ENCODE peak calls at places on chromosomes 13 and 19, in four cellular contexts. H is activated CD4-positive, alpha-beta T cell treated with anti-CD3 and anti-CD28 coated beads, Interleukin-2, amount 50 U/mL, for 24 hours; U is stimulated activated effector memory CD8-positive, alpha-beta T cell treated with anti-CD3 and anti-CD28 coated beads, Interleukin-12 subunit alpha, Interleukin-12 subunit beta, amount 100 ng/mL, for 72 hours; M is endothelial cell. F is an unnamed sample.

GRCh38 chr19:14735915-14736314 is 42.4 kb downstream of the ADGRE2 start:
- DNase-seq in H (no peak), U (no peak), M (no peak), F (no peak)

GRCh38 chr13:49935171-49936084 is 712 bp downstream of the SPRYD7 start:
- DNase-seq in H (no peak), U (peak), M (peak), F (no peak)

GRCh38 chr19:45451181-45451849 is 16.5 kb upstream of the FOSB start:
- DNase-seq in H (no peak), U (peak), M (peak), F (no peak)

GRCh38 chr19:46748325-46749109 is 2.3 kb upstream of the STRN4 start:
- DNase-seq in H (peak), U (peak), M (peak), F (no peak)

GRCh38 chr19:50331187-50332013 is 2.2 kb upstream of the KCNC3 start:
- DNase-seq in H (no peak), U (no peak), M (no peak), F (no peak)

GRCh38 chr13:74063533-74064100 is 70.6 kb downstream of the KLF12 start:
- DNase-seq in H (no peak), U (no peak), M (no peak), F (no peak)

GRCh38 chr13:40168425-40169155 is 497.9 kb downstream of the FOXO1 start:
- DNase-seq in H (no peak), U (no peak), M (no peak), F (no peak)

GRCh38 chr13:100301418-100301817 is 212.5 kb downstream of the PCCA start:
- DNase-seq in H (no peak), U (no peak), M (peak), F (no peak)

GRCh38 chr19:50854636-50855410 is at the start of gene KLK3:
- DNase-seq in H (no peak), U (no peak), M (no peak), F (peak)

GRCh38 chr19:13090511-13091231 is 12.0 kb downstream of the LYL1 start:
- DNase-seq in H (no peak), U (no peak), M (no peak), F (no peak)

GRCh38 chr13:42996584-42996983 is 4.5 kb upstream of the EPSTI1 start:
- DNase-seq in H (no peak), U (peak), M (no peak), F (no peak)

GRCh38 chr19:7215176-7215575 is 79.0 kb downstream of the INSR start:
- DNase-seq in H (no peak), U (no peak), M (no peak), F (no peak)

GRCh38 chr13:75639426-75639825 is 3.3 kb downstream of the LMO7 start:
- DNase-seq in H (no peak), U (no peak), M (no peak), F (no peak)

GRCh38 chr13:74132152-74132767 is 1.9 kb downstream of the KLF12 start:
- DNase-seq in H (no peak), U (peak), M (no peak), F (no peak)

GRCh38 chr13:80083516-80084085 is 257.3 kb downstream of the SPRY2 start:
- DNase-seq in H (no peak), U (no peak), M (no peak), F (no peak)

GRCh38 chr19:2455481-2456300 is 1.1 kb downstream of the LMNB2 start:
- DNase-seq in H (no peak), U (peak), M (no peak), F (no peak)

GRCh38 chr19:3494051-3494450 is 6.4 kb downstream of the DOHH start:
- DNase-seq in H (no peak), U (no peak), M (peak), F (no peak)

GRCh38 chr13:90623318-90624011 is 724.0 kb upstream of the MIR17HG start:
- DNase-seq in H (no peak), U (no peak), M (no peak), F (no peak)

GRCh38 chr13:40666905-40667621 is 622 bp upstream of the FOXO1 start:
- DNase-seq in H (no peak), U (no peak), M (peak), F (no peak)

GRCh38 chr13:27131202-27131623 is 40.4 kb downstream of the USP12 start:
- DNase-seq in H (peak), U (peak), M (no peak), F (no peak)

GRCh38 chr19:31257426-31258130 is 91.7 kb downstream of the TSHZ3 start:
- DNase-seq in H (no peak), U (peak), M (no peak), F (no peak)

GRCh38 chr19:15194938-15195337 is 5.9 kb downstream of the NOTCH3 start:
- DNase-seq in H (no peak), U (no peak), M (no peak), F (no peak)

GRCh38 chr19:788821-789472 is 8.3 kb upstream of the PTBP1 start:
- DNase-seq in H (no peak), U (no peak), M (no peak), F (no peak)

GRCh38 chr19:10189631-10190425 is 4.9 kb downstream of the DNMT1 start:
- DNase-seq in H (no peak), U (peak), M (no peak), F (no peak)

GRCh38 chr19:35279985-35280821 is 2.1 kb upstream of the HAMP start:
- DNase-seq in H (no peak), U (no peak), M (no peak), F (no peak)

GRCh38 chr19:54421521-54421920 is 6.3 kb downstream of the TTYH1 start:
- DNase-seq in H (no peak), U (no peak), M (no peak), F (no peak)

GRCh38 chr19:13210941-13211340 is 60.7 kb downstream of the IER2 start:
- DNase-seq in H (no peak), U (no peak), M (no peak), F (no peak)

GRCh38 chr19:56423985-56424353 is 19.8 kb downstream of the ZNF583 start:
- DNase-seq in H (no peak), U (no peak), M (no peak), F (no peak)

GRCh38 chr13:66780814-66781213 is 449.3 kb downstream of the PCDH9 start:
- DNase-seq in H (no peak), U (no peak), M (no peak), F (no peak)

GRCh38 chr19:35879770-35880317 is 11.5 kb downstream of the APLP1 start:
- DNase-seq in H (peak), U (peak), M (peak), F (peak)

GRCh38 chr13:59975807-59976445 is 187.8 kb downstream of the DIAPH3 start:
- DNase-seq in H (no peak), U (no peak), M (no peak), F (no peak)

GRCh38 chr13:33828431-33829129 is 10.6 kb downstream of the RFC3 start:
- DNase-seq in H (no peak), U (no peak), M (no peak), F (no peak)

GRCh38 chr19:34241513-34242337 is 12.6 kb upstream of the GARRE1 start:
- DNase-seq in H (no peak), U (no peak), M (peak), F (no peak)

GRCh38 chr13:24891476-24892108 is 127.6 kb downstream of the RNF17 start:
- DNase-seq in H (no peak), U (no peak), M (no peak), F (no peak)